ENCODE peak calls at places on chromosomes 4 and X, in ten cellular contexts. P is AG10803; E is activated CD8-positive, alpha-beta memory T cell treated with anti-CD3 and anti-CD28 coated beads for 1 hour; F is NCI-H460; S is T47D; Z is A549; L is T-helper 2 cell; U is WTC11; Y is renal cortical epithelial cell; N is stimulated activated naive CD8-positive, alpha-beta T cell treated with anti-CD3 and anti-CD28 coated beads, Interleukin-15, amount 100 ng/mL, for 72 hours. A is an unnamed sample.

GRCh38 chrX:129091097-129091496 is 432.2 kb downstream of the SMARCA1 start:
- DNase-seq in P (no peak), E (no peak), F (no peak), S (no peak), Z (no peak), L (no peak), U (peak; percentile 30), Y (no peak), N (no peak), A (no peak)

GRCh38 chr4:39613093-39613656 is 25.5 kb downstream of the SMIM14 start:
- DNase-seq in P (peak; percentile 24), E (no peak), F (no peak), S (peak; percentile 25), Z (no peak), L (no peak), U (no peak), Y (peak; percentile 65), N (no peak), A (peak; percentile 56)

GRCh38 chrX:116961872-116962582 is 499.3 kb upstream of the CT83 start:
- DNase-seq in P (peak; percentile 31), E (no peak), F (peak; percentile 2), S (peak; percentile 2), Z (no peak), L (no peak), U (peak; percentile 16), Y (peak; percentile 16), N (no peak), A (peak; percentile 12)

GRCh38 chr4:151781026-151781425 is 20.2 kb upstream of the GATB start:
- DNase-seq in P (no peak), E (no peak), F (no peak), S (no peak), Z (no peak), L (no peak), U (no peak), Y (no peak), N (no peak), A (no peak)

GRCh38 chrX:23513121-23513520 is 154.2 kb upstream of the PRDX4 start:
- DNase-seq in P (no peak), E (no peak), F (no peak), S (no peak), Z (no peak), L (no peak), U (no peak), Y (peak; percentile 1), N (no peak), A (no peak)

GRCh38 chrX:10414872-10415703 is 205.3 kb downstream of the MID1 start:
- DNase-seq in P (peak; percentile 62), E (no peak), F (no peak), S (no peak), Z (no peak), L (no peak), U (no peak), Y (no peak), N (no peak), A (peak; percentile 73)

GRCh38 chr4:76597423-76597979 is 162.5 kb downstream of the SHROOM3 start:
- DNase-seq in P (no peak), E (no peak), F (no peak), S (no peak), Z (no peak), L (no peak), U (no peak), Y (no peak), N (no peak), A (no peak)

GRCh38 chrX:2576793-2577192 is 76.0 kb upstream of the DHRSX start:
- DNase-seq in P (no peak), E (no peak), F (no peak), S (no peak), Z (peak; percentile 45), L (no peak), U (no peak), Y (no peak), N (no peak), A (peak; percentile 57)

GRCh38 chr4:47612116-47613023 is 127.3 kb downstream of the ATP10D start:
- DNase-seq in P (peak; percentile 36), E (no peak), F (no peak), S (no peak), Z (no peak), L (no peak), U (no peak), Y (no peak), N (no peak), A (peak; percentile 45)

GRCh38 chrX:41664307-41665299 is 24.2 kb upstream of the GPR34 start:
- DNase-seq in P (peak; percentile 18), E (no peak), F (no peak), S (no peak), Z (no peak), L (no peak), U (no peak), Y (peak; percentile 74), N (peak; percentile 40), A (peak; percentile 9)

GRCh38 chr4:3047464-3048286 is 26.7 kb downstream of the HTT-AS start:
- DNase-seq in P (peak; percentile 40), E (peak; percentile 40), F (peak; percentile 49), S (no peak), Z (peak; percentile 16), L (peak; percentile 52), U (peak; percentile 87), Y (peak; percentile 44), N (peak; percentile 94), A (peak; percentile 59)

GRCh38 chr4:751676-752075 is 46.0 kb downstream of the PCGF3 start:
- DNase-seq in P (no peak), E (no peak), F (no peak), S (no peak), Z (no peak), L (no peak), U (no peak), Y (no peak), N (no peak), A (no peak)

GRCh38 chr4:92232566-92232965 is 71.2 kb upstream of the GRID2 start:
- DNase-seq in P (no peak), E (no peak), F (no peak), S (no peak), Z (no peak), L (no peak), U (no peak), Y (no peak), N (no peak), A (peak; percentile 23)

GRCh38 chr4:15469402-15470148 is at the start of gene CC2D2A:
- DNase-seq in P (peak; percentile 49), E (no peak), F (no peak), S (peak; percentile 5), Z (peak; percentile 38), L (no peak), U (no peak), Y (peak; percentile 84), N (no peak), A (peak; percentile 64)

GRCh38 chr4:10075953-10076391 is 40.6 kb downstream of the WDR1 start:
- DNase-seq in P (no peak), E (no peak), F (no peak), S (no peak), Z (no peak), L (no peak), U (peak; percentile 6), Y (no peak), N (no peak), A (no peak)

GRCh38 chr4:101346312-101346561 is 1.1 kb downstream of the PPP3CA start:
- DNase-seq in P (no peak), E (peak; percentile 24), F (no peak), S (no peak), Z (no peak), L (peak; percentile 51), U (no peak), Y (no peak), N (peak; percentile 37), A (no peak)